ENCODE peak calls at places on chromosomes 7 and 10, in nine cellular contexts. N is skeletal muscle cell; S is stimulated activated CD8-positive, alpha-beta memory T cell treated with anti-CD3 and anti-CD28 coated beads, Interleukin-7, amount 100 ng/mL, for 4 hours; B is caudate nucleus; G is GM03348; A is GM04504; U is cardiac fibroblast; W is GOT3; Z is IMR-90. Y is an unnamed sample.

GRCh38 chr7:19519443-19519977 is 189.3 kb downstream of the POLR1F start:
- DNase-seq in U (peak), N (peak), G (no peak), W (no peak), B (no peak), S (no peak), Z (no peak), A (no peak), Y (no peak)

GRCh38 chr7:254337-255037 is 35.5 kb upstream of the FOXL3 start:
- DNase-seq in A (no peak), G (no peak), W (no peak), B (no peak), N (no peak), S (no peak), Z (no peak), U (no peak), Y (peak)

GRCh38 chr7:71843677-71844076 is 568.5 kb downstream of the CALN1 start:
- DNase-seq in A (no peak), U (no peak), B (no peak), G (no peak), Z (no peak), S (no peak), N (no peak), W (no peak), Y (no peak)

GRCh38 chr10:49194212-49194920 is 6.2 kb upstream of the TMEM273 start:
- DNase-seq in U (no peak), Z (no peak), W (no peak), B (no peak), A (no peak), G (no peak), S (no peak), N (no peak), Y (no peak)

GRCh38 chr7:158409816-158410330 is 177.8 kb downstream of the PTPRN2 start:
- DNase-seq in U (no peak), Z (no peak), N (no peak), G (no peak), S (no peak), B (no peak), A (no peak), W (no peak), Y (peak)

GRCh38 chr7:69739182-69739581 is 140.9 kb downstream of the AUTS2 start:
- DNase-seq in A (no peak), W (no peak), S (no peak), G (no peak), U (no peak), N (no peak), Z (no peak), B (no peak), Y (no peak)

GRCh38 chr7:55202150-55202913 is 162.8 kb upstream of the LANCL2 start:
- DNase-seq in N (no peak), Z (no peak), S (no peak), B (no peak), A (no peak), G (no peak), W (no peak), U (no peak), Y (no peak)

GRCh38 chr7:67392596-67393438 is 396.2 kb downstream of the TYW1 start:
- DNase-seq in Z (no peak), G (no peak), W (no peak), B (no peak), S (no peak), U (no peak), N (no peak), A (no peak), Y (no peak)

GRCh38 chr10:53983431-53983830 is 817.6 kb downstream of the PCDH15 start:
- DNase-seq in A (no peak), B (no peak), W (no peak), N (no peak), U (no peak), Z (no peak), S (no peak), G (no peak), Y (no peak)

GRCh38 chr10:124594240-124594639 is 132.6 kb downstream of the LHPP start:
- DNase-seq in W (no peak), A (no peak), U (peak), S (no peak), G (no peak), N (no peak), Z (no peak), B (no peak), Y (no peak)

GRCh38 chr7:81721428-81721827 is 48.4 kb downstream of the HGF start:
- DNase-seq in S (no peak), A (peak), B (no peak), G (peak), N (no peak), Z (no peak), U (no peak), W (no peak), Y (no peak)

GRCh38 chr7:45069444-45070253 is 19.1 kb downstream of the NACAD start:
- DNase-seq in Z (no peak), S (no peak), W (no peak), U (no peak), G (no peak), N (no peak), A (no peak), B (no peak), Y (no peak)

GRCh38 chr10:70974351-70974901 is 86.1 kb upstream of the PCBD1 start:
- DNase-seq in G (peak), S (no peak), A (no peak), Z (peak), W (no peak), B (no peak), N (no peak), U (no peak), Y (no peak)

GRCh38 chr10:108783897-108784296 is 1139.4 kb downstream of the XPNPEP1 start:
- DNase-seq in W (no peak), N (no peak), Z (peak), A (no peak), S (no peak), U (peak), G (peak), B (no peak), Y (no peak)

GRCh38 chr10:95792874-95793285 is 36.9 kb downstream of the ENTPD1 start:
- DNase-seq in A (no peak), Z (peak), S (no peak), N (peak), G (peak), W (no peak), U (peak), B (no peak), Y (no peak)

GRCh38 chr7:83347836-83348482 is 185.3 kb upstream of the PCLO start:
- DNase-seq in B (peak), A (peak), U (peak), Z (peak), W (no peak), G (peak), S (no peak), N (peak), Y (no peak)

GRCh38 chr10:129055966-129056365 is 411.1 kb upstream of the MGMT start:
- DNase-seq in B (no peak), Z (no peak), S (no peak), W (no peak), U (no peak), A (no peak), G (no peak), N (no peak), Y (no peak)

GRCh38 chr10:73998623-73999622 is 1.0 kb downstream of the VCL start:
- DNase-seq in S (no peak), N (peak), B (peak), G (peak), A (peak), U (peak), W (peak), Z (peak), Y (no peak)

GRCh38 chr10:49360271-49361177 is 35.4 kb downstream of the DRGX start:
- DNase-seq in A (no peak), G (no peak), U (peak), S (no peak), W (no peak), N (no peak), B (no peak), Z (no peak), Y (no peak)

GRCh38 chr10:14839305-14839695 is 1.2 kb downstream of the HSPA14 start:
- DNase-seq in W (no peak), S (no peak), Z (no peak), N (no peak), A (no peak), U (no peak), B (no peak), G (no peak), Y (no peak)

GRCh38 chr7:135855836-135856235 is 107.2 kb upstream of the FAM180A start:
- DNase-seq in S (no peak), G (no peak), W (no peak), Z (no peak), N (no peak), A (peak), U (peak), B (no peak), Y (no peak)

GRCh38 chr7:26454180-26454579 is 162.5 kb downstream of the SNX10 start:
- DNase-seq in G (no peak), A (no peak), W (no peak), Z (no peak), S (no peak), U (peak), B (no peak), N (no peak), Y (no peak)

GRCh38 chr10:109978481-109978880 is 29.3 kb upstream of the ADD3 start:
- DNase-seq in N (peak), Z (peak), G (peak), S (peak), B (no peak), U (peak), W (peak), A (no peak), Y (no peak)

GRCh38 chr10:97924678-97925077 is 75.0 kb downstream of the GOLGA7B start:
- DNase-seq in N (no peak), A (no peak), G (no peak), U (no peak), Z (no peak), W (no peak), B (no peak), S (no peak), Y (no peak)

GRCh38 chr7:152000191-152000590 is 25.3 kb upstream of the GALNT11 start:
- DNase-seq in G (no peak), Z (no peak), W (no peak), U (peak), A (no peak), N (no peak), B (no peak), S (no peak), Y (no peak)

Y was measured in posterior cingulate gyrus.